ENCODE peak calls at places on chromosomes 6 and 20, in five cellular contexts. One of them, this sample, is unnamed.

GRCh38 chr20:45174434-45175364 is at the start of gene PI3:
- DNase-seq in upper lobe of left lung: peak; percentile 87
- DNase-seq in MCF 10A: peak; percentile 99
- DNase-seq in GM13977: no peak
- DNase-seq in OCI-LY7: no peak
- DNase-seq in this sample: no peak

GRCh38 chr6:85864453-85865401 is 222.0 kb upstream of the SYNCRIP start:
- DNase-seq in upper lobe of left lung: no peak
- DNase-seq in GM13977: no peak
- DNase-seq in OCI-LY7: no peak
- DNase-seq in MCF 10A: peak; percentile 65
- DNase-seq in this sample: no peak

GRCh38 chr6:143099647-143100046 is 39.0 kb downstream of the AIG1 start:
- DNase-seq in upper lobe of left lung: no peak
- DNase-seq in OCI-LY7: no peak
- DNase-seq in MCF 10A: no peak
- DNase-seq in GM13977: no peak
- DNase-seq in this sample: no peak

GRCh38 chr6:17705428-17705777 is 1.3 kb downstream of the NUP153 start:
- DNase-seq in OCI-LY7: no peak
- DNase-seq in upper lobe of left lung: peak; percentile 37
- DNase-seq in MCF 10A: peak; percentile 69
- DNase-seq in GM13977: peak; percentile 48
- DNase-seq in this sample: no peak

GRCh38 chr6:8085053-8085511 is 17.3 kb downstream of the EEF1E1 start:
- DNase-seq in GM13977: no peak
- DNase-seq in upper lobe of left lung: peak; percentile 79
- DNase-seq in MCF 10A: peak; percentile 96
- DNase-seq in OCI-LY7: no peak
- DNase-seq in this sample: no peak

GRCh38 chr6:31834367-31834703 is 6.8 kb downstream of the HSPA1B start:
- DNase-seq in OCI-LY7: peak; percentile 91
- DNase-seq in upper lobe of left lung: peak; percentile 89
- DNase-seq in MCF 10A: peak; percentile 87
- DNase-seq in GM13977: peak; percentile 87
- DNase-seq in this sample: peak; percentile 86

GRCh38 chr6:29294499-29294914 is 7.0 kb upstream of the OR14J1 start:
- DNase-seq in GM13977: no peak
- DNase-seq in MCF 10A: no peak
- DNase-seq in upper lobe of left lung: peak; percentile 41
- DNase-seq in OCI-LY7: no peak
- DNase-seq in this sample: no peak

GRCh38 chr6:27091661-27092315 is 155.7 kb upstream of the PRSS16 start:
- DNase-seq in upper lobe of left lung: no peak
- DNase-seq in MCF 10A: peak; percentile 72
- DNase-seq in GM13977: peak; percentile 61
- DNase-seq in OCI-LY7: peak; percentile 8
- DNase-seq in this sample: no peak

GRCh38 chr6:148746363-148747144 is at the start of gene UST:
- DNase-seq in OCI-LY7: peak; percentile 83
- DNase-seq in MCF 10A: peak; percentile 96
- DNase-seq in upper lobe of left lung: peak; percentile 86
- DNase-seq in GM13977: peak; percentile 82
- DNase-seq in this sample: peak; percentile 60

GRCh38 chr6:7025861-7026260 is 81.9 kb upstream of the RREB1 start:
- DNase-seq in upper lobe of left lung: no peak
- DNase-seq in MCF 10A: no peak
- DNase-seq in GM13977: no peak
- DNase-seq in OCI-LY7: no peak
- DNase-seq in this sample: no peak

GRCh38 chr6:14412026-14412425 is 294.5 kb downstream of the CD83 start:
- DNase-seq in upper lobe of left lung: no peak
- DNase-seq in GM13977: no peak
- DNase-seq in MCF 10A: no peak
- DNase-seq in OCI-LY7: no peak
- DNase-seq in this sample: no peak

GRCh38 chr20:38158701-38159325 is 6.3 kb downstream of the TGM2 start:
- DNase-seq in upper lobe of left lung: peak; percentile 46
- DNase-seq in OCI-LY7: no peak
- DNase-seq in MCF 10A: no peak
- DNase-seq in GM13977: no peak
- DNase-seq in this sample: no peak

GRCh38 chr6:5892669-5893068 is 114.1 kb downstream of the NRN1 start:
- DNase-seq in GM13977: no peak
- DNase-seq in OCI-LY7: no peak
- DNase-seq in MCF 10A: no peak
- DNase-seq in upper lobe of left lung: no peak
- DNase-seq in this sample: no peak

GRCh38 chr20:9075264-9076095 is 6.6 kb downstream of the PLCB4 start:
- DNase-seq in OCI-LY7: no peak
- DNase-seq in upper lobe of left lung: no peak
- DNase-seq in GM13977: no peak
- DNase-seq in MCF 10A: no peak
- DNase-seq in this sample: no peak

GRCh38 chr20:4788314-4788713 is 66.6 kb downstream of the PRND start:
- DNase-seq in OCI-LY7: no peak
- DNase-seq in GM13977: no peak
- DNase-seq in upper lobe of left lung: no peak
- DNase-seq in MCF 10A: no peak
- DNase-seq in this sample: no peak

GRCh38 chr6:110939429-110939828 is 19.1 kb upstream of the GTF3C6 start:
- DNase-seq in GM13977: no peak
- DNase-seq in MCF 10A: no peak
- DNase-seq in upper lobe of left lung: no peak
- DNase-seq in OCI-LY7: no peak
- DNase-seq in this sample: no peak

GRCh38 chr6:5813625-5814027 is 193.1 kb downstream of the NRN1 start:
- DNase-seq in MCF 10A: no peak
- DNase-seq in upper lobe of left lung: no peak
- DNase-seq in OCI-LY7: no peak
- DNase-seq in GM13977: no peak
- DNase-seq in this sample: no peak

GRCh38 chr6:7201732-7202541 is 94.2 kb downstream of the RREB1 start:
- DNase-seq in upper lobe of left lung: peak; percentile 85
- DNase-seq in GM13977: peak; percentile 78
- DNase-seq in OCI-LY7: peak; percentile 44
- DNase-seq in MCF 10A: no peak
- DNase-seq in this sample: no peak

GRCh38 chr6:158050955-158051354 is 69.3 kb downstream of the SYNJ2 start:
- DNase-seq in MCF 10A: no peak
- DNase-seq in OCI-LY7: no peak
- DNase-seq in upper lobe of left lung: no peak
- DNase-seq in GM13977: no peak
- DNase-seq in this sample: no peak

GRCh38 chr20:44750081-44750805 is 4.6 kb downstream of the KCNK15 start:
- DNase-seq in upper lobe of left lung: no peak
- DNase-seq in MCF 10A: no peak
- DNase-seq in OCI-LY7: no peak
- DNase-seq in GM13977: no peak
- DNase-seq in this sample: no peak

GRCh38 chr6:154414021-154414813 is 57.6 kb upstream of the IPCEF1 start:
- DNase-seq in GM13977: no peak
- DNase-seq in upper lobe of left lung: no peak
- DNase-seq in OCI-LY7: no peak
- DNase-seq in MCF 10A: no peak
- DNase-seq in this sample: no peak

GRCh38 chr6:53737746-53738145 is 57.1 kb upstream of the LRRC1 start:
- DNase-seq in upper lobe of left lung: no peak
- DNase-seq in OCI-LY7: no peak
- DNase-seq in MCF 10A: no peak
- DNase-seq in GM13977: no peak
- DNase-seq in this sample: no peak

GRCh38 chr20:10671850-10672578 is 1.8 kb downstream of the JAG1 start:
- DNase-seq in GM13977: peak; percentile 51
- DNase-seq in MCF 10A: peak; percentile 85
- DNase-seq in OCI-LY7: no peak
- DNase-seq in upper lobe of left lung: peak; percentile 67
- DNase-seq in this sample: peak; percentile 37

GRCh38 chr20:58109126-58109880 is 119.2 kb downstream of the ANKRD60 start:
- DNase-seq in upper lobe of left lung: no peak
- DNase-seq in GM13977: no peak
- DNase-seq in MCF 10A: peak; percentile 57
- DNase-seq in OCI-LY7: no peak
- DNase-seq in this sample: no peak

GRCh38 chr6:82651845-82652333 is 288.3 kb downstream of the TPBG start:
- DNase-seq in MCF 10A: no peak
- DNase-seq in upper lobe of left lung: no peak
- DNase-seq in OCI-LY7: no peak
- DNase-seq in GM13977: no peak
- DNase-seq in this sample: no peak

GRCh38 chr20:3398681-3399252 is 8.7 kb downstream of the DNAAF9 start:
- DNase-seq in upper lobe of left lung: no peak
- DNase-seq in MCF 10A: no peak
- DNase-seq in OCI-LY7: no peak
- DNase-seq in GM13977: no peak
- DNase-seq in this sample: no peak

GRCh38 chr20:5078399-5078958 is 41.3 kb downstream of the PCNA start:
- DNase-seq in OCI-LY7: peak; percentile 90
- DNase-seq in GM13977: peak; percentile 84
- DNase-seq in upper lobe of left lung: peak; percentile 93
- DNase-seq in MCF 10A: no peak
- DNase-seq in this sample: no peak

DNA sequence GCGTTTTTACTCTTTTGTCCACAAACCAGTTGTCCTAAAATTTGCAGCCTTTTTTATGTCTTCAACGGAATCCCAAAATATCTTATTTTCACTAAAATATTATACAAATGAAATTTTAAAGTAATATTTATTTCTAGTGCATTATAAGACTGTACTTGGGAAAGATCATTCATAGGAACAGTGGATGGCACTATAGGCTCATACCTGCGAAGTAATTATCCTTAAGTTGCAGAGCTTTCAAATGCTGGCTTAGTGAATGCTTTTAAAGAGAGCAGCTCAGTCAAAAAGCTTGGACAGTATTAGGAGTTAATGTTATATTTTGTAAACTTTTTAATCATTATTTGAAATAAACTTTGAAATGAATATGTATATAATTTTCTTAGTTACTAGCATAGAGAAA is 254.9 kb downstream of the CDKAL1 start:
- DNase-seq in OCI-LY7: no peak
- DNase-seq in upper lobe of left lung: no peak
- DNase-seq in MCF 10A: peak; percentile 18
- DNase-seq in GM13977: no peak
- DNase-seq in this sample: no peak
- TF ChIP-seq CTCF in OCI-LY7: no peak
- TF ChIP-seq CTCF in upper lobe of left lung: no peak
- TF ChIP-seq CTCF in MCF 10A: peak; percentile 15
- TF ChIP-seq CTCF in GM13977: no peak
- TF ChIP-seq CTCF in this sample: no peak

DNA sequence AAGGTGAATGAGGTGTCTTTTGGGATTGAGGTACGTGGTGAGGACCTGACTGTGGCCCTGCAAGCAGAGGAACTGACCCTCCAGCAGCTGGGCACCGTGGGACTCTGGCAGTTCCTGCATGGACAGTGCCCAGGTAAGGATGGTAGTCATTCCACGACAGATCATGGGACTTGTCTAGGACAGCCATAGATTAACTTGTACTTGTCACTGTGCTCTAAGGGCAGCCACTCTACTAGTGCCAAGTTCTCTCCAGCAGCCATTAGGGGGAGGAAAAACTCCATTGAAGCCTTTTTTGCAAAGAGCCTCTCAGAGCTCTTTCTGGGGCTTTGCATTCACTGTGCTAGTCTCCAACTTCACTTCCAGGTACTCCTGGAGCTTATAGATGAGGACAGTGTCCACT is 20.4 kb downstream of the TAF11 start:
- DNase-seq in GM13977: no peak
- DNase-seq in OCI-LY7: no peak
- DNase-seq in MCF 10A: no peak
- DNase-seq in upper lobe of left lung: no peak
- DNase-seq in this sample: no peak
- TF ChIP-seq CTCF in GM13977: no peak
- TF ChIP-seq CTCF in OCI-LY7: no peak
- TF ChIP-seq CTCF in MCF 10A: no peak
- TF ChIP-seq CTCF in upper lobe of left lung: no peak
- TF ChIP-seq CTCF in this sample: no peak

DNA sequence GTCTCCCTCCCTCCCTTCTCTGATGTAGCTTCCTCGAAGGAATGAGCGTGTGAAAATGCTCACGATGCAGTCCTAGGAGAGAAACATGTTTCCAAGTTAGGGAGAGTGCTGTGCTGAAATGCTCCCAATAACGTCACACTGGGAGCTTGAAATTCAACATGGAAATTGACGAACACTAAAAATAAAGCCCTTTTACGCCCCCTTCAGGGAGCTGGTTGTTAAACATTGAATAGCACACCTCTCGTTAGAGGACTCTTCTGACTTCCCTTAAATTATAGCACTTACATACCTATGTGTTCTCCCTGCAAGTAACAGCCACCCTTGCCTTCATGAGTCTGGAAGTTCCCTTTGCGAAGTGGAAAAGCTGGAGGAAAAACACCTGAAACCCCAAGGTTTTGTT is 88.6 kb downstream of the BFSP1 start:
- DNase-seq in upper lobe of left lung: no peak
- DNase-seq in MCF 10A: peak; percentile 24
- DNase-seq in OCI-LY7: peak; percentile 4
- DNase-seq in GM13977: no peak
- DNase-seq in this sample: no peak
- TF ChIP-seq CTCF in upper lobe of left lung: no peak
- TF ChIP-seq CTCF in MCF 10A: no peak
- TF ChIP-seq CTCF in OCI-LY7: peak; percentile 50
- TF ChIP-seq CTCF in GM13977: no peak
- TF ChIP-seq CTCF in this sample: peak; percentile 34

DNA sequence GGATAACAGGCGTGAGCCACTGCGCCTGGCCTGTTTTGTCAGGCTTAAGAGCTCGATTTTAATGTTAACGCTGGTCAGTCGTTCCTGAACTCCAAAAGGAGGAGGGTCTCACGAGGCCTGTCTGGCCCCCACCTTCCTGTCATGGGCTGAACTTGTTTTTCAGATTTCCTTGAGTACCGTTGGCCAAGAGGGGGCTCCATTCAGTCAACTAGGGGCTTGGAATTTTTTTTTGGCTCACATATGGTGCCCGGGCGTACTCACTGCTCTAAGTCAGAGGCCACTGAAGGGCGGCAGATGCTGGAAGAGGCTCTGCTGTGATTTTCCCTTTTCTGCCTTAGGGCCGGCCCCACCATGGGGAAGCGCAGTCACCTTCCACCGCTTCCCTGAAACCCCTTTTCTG is 6.9 kb upstream of the BIRC7 start:
- DNase-seq in upper lobe of left lung: no peak
- DNase-seq in GM13977: no peak
- DNase-seq in MCF 10A: no peak
- DNase-seq in OCI-LY7: no peak
- DNase-seq in this sample: no peak
- TF ChIP-seq CTCF in upper lobe of left lung: no peak
- TF ChIP-seq CTCF in GM13977: no peak
- TF ChIP-seq CTCF in MCF 10A: no peak
- TF ChIP-seq CTCF in OCI-LY7: no peak
- TF ChIP-seq CTCF in this sample: no peak